ENCODE peak calls at places on chromosomes 11 and 22, in five cellular contexts. One of them, this sample, is unnamed.

GRCh38 chr11:102791271-102792036 is 6.5 kb downstream of the MMP1 start:
- DNase-seq in osteoblast: no peak
- DNase-seq in ovary: no peak
- DNase-seq in Peyer's patch: no peak
- DNase-seq in CD8-positive, alpha-beta T cell: no peak
- DNase-seq in this sample: no peak

GRCh38 chr11:92211576-92212167 is 12.9 kb upstream of the FAT3 start:
- DNase-seq in osteoblast: peak; percentile 66
- DNase-seq in ovary: peak; percentile 18
- DNase-seq in Peyer's patch: no peak
- DNase-seq in CD8-positive, alpha-beta T cell: no peak
- DNase-seq in this sample: no peak

GRCh38 chr11:59706518-59707285 is 6.9 kb downstream of the OR10V1 start:
- DNase-seq in osteoblast: no peak
- DNase-seq in ovary: no peak
- DNase-seq in Peyer's patch: no peak
- DNase-seq in CD8-positive, alpha-beta T cell: no peak
- DNase-seq in this sample: peak; percentile 76

GRCh38 chr22:38467904-38468760 is at the start of gene KDELR3:
- DNase-seq in osteoblast: peak; percentile 100
- DNase-seq in ovary: peak; percentile 72
- DNase-seq in Peyer's patch: peak; percentile 83
- DNase-seq in CD8-positive, alpha-beta T cell: no peak
- DNase-seq in this sample: peak; percentile 76

GRCh38 chr11:8006349-8006977 is 19.3 kb downstream of the EIF3F start:
- DNase-seq in osteoblast: peak; percentile 91
- DNase-seq in ovary: peak; percentile 61
- DNase-seq in Peyer's patch: no peak
- DNase-seq in CD8-positive, alpha-beta T cell: no peak
- DNase-seq in this sample: peak; percentile 79

GRCh38 chr11:15489281-15489680 is 374.6 kb downstream of the INSC start:
- DNase-seq in osteoblast: no peak
- DNase-seq in ovary: no peak
- DNase-seq in Peyer's patch: no peak
- DNase-seq in CD8-positive, alpha-beta T cell: no peak
- DNase-seq in this sample: no peak

GRCh38 chr11:125787827-125788226 is at the start of gene PATE3:
- DNase-seq in osteoblast: no peak
- DNase-seq in ovary: no peak
- DNase-seq in Peyer's patch: no peak
- DNase-seq in CD8-positive, alpha-beta T cell: no peak
- DNase-seq in this sample: no peak

GRCh38 chr11:95924414-95924760 is 480 bp upstream of the MTMR2 start:
- DNase-seq in osteoblast: peak; percentile 25
- DNase-seq in ovary: peak; percentile 18
- DNase-seq in Peyer's patch: no peak
- DNase-seq in CD8-positive, alpha-beta T cell: no peak
- DNase-seq in this sample: no peak

GRCh38 chr22:31692186-31692886 is 30.3 kb upstream of the PISD start:
- DNase-seq in osteoblast: peak; percentile 34
- DNase-seq in ovary: no peak
- DNase-seq in Peyer's patch: no peak
- DNase-seq in CD8-positive, alpha-beta T cell: no peak
- DNase-seq in this sample: no peak

GRCh38 chr22:39997939-39998726 is 3.4 kb downstream of the FAM83F start:
- DNase-seq in osteoblast: no peak
- DNase-seq in ovary: no peak
- DNase-seq in Peyer's patch: peak; percentile 78
- DNase-seq in CD8-positive, alpha-beta T cell: no peak
- DNase-seq in this sample: peak; percentile 84

GRCh38 chr11:83521647-83522596 is 235.8 kb upstream of the CCDC90B start:
- DNase-seq in osteoblast: peak; percentile 30
- DNase-seq in ovary: no peak
- DNase-seq in Peyer's patch: no peak
- DNase-seq in CD8-positive, alpha-beta T cell: no peak
- DNase-seq in this sample: no peak

GRCh38 chr11:17978553-17979287 is 34.1 kb downstream of the SERGEF start:
- DNase-seq in osteoblast: peak; percentile 71
- DNase-seq in ovary: no peak
- DNase-seq in Peyer's patch: peak; percentile 67
- DNase-seq in CD8-positive, alpha-beta T cell: no peak
- DNase-seq in this sample: peak; percentile 65

GRCh38 chr22:27397948-27398330 is 403.6 kb downstream of the MN1 start:
- DNase-seq in osteoblast: no peak
- DNase-seq in ovary: peak; percentile 79
- DNase-seq in Peyer's patch: no peak
- DNase-seq in CD8-positive, alpha-beta T cell: no peak
- DNase-seq in this sample: peak; percentile 62

GRCh38 chr11:118082880-118083543 is 3.8 kb downstream of the SMIM35 start:
- DNase-seq in osteoblast: no peak
- DNase-seq in ovary: no peak
- DNase-seq in Peyer's patch: no peak
- DNase-seq in CD8-positive, alpha-beta T cell: no peak
- DNase-seq in this sample: no peak

GRCh38 chr11:16184588-16184987 is 171.8 kb downstream of the SOX6 start:
- DNase-seq in osteoblast: peak; percentile 81
- DNase-seq in ovary: no peak
- DNase-seq in Peyer's patch: no peak
- DNase-seq in CD8-positive, alpha-beta T cell: no peak
- DNase-seq in this sample: peak; percentile 37

GRCh38 chr11:120540744-120541143 is 29.2 kb downstream of the GRIK4 start:
- DNase-seq in osteoblast: no peak
- DNase-seq in ovary: no peak
- DNase-seq in Peyer's patch: no peak
- DNase-seq in CD8-positive, alpha-beta T cell: no peak
- DNase-seq in this sample: no peak

GRCh38 chr11:119320593-119321524 is 3.9 kb upstream of the MCAM start:
- DNase-seq in osteoblast: peak; percentile 98
- DNase-seq in ovary: peak; percentile 46
- DNase-seq in Peyer's patch: peak; percentile 68
- DNase-seq in CD8-positive, alpha-beta T cell: no peak
- DNase-seq in this sample: no peak

DNA sequence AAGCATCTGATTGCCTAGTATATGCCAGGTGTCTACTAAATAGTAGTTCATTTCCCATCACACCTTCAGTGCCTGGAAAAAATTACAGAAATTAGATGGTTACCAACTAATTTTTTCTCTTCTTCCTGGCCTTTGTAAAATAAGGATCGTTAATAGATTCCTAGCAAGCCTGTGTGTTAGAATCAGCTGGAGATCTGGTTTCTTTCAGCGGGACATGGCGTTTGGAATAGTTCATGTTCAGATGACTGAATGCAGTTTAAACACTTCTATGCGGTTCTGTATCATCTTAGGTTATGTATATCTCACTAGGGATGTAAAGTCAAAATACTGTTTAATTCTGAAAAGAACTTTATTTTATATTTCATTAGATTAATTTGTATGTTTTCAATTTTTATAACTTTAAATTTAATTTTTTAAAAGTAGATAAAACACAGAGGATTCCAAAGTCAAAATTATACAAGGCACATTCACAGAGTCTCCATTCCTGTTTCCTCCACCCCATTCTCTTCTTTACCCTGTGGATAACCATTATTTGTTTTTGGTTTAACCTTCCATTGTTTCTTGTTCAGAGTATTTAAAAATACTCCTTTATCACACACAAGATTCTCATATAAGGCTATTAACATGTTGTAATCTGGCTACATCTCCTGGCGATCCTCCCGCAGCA is 132.8 kb downstream of the ATXN10 start:
- DNase-seq in osteoblast: no peak
- DNase-seq in ovary: no peak
- DNase-seq in Peyer's patch: no peak
- DNase-seq in CD8-positive, alpha-beta T cell: no peak
- DNase-seq in this sample: no peak
- H3K4me3 ChIP-seq in osteoblast: no peak overlapping the region
- H3K4me3 ChIP-seq in ovary: no peak overlapping the region
- H3K4me3 ChIP-seq in Peyer's patch: no peak overlapping the region
- H3K4me3 ChIP-seq in CD8-positive, alpha-beta T cell: no peak overlapping the region
- H3K4me3 ChIP-seq in this sample: no peak overlapping the region

GRCh38 chr11:70568504-70569172 is 170.3 kb downstream of the CTTN start:
- DNase-seq in osteoblast: peak; percentile 96
- DNase-seq in ovary: peak; percentile 29
- DNase-seq in Peyer's patch: peak; percentile 70
- DNase-seq in CD8-positive, alpha-beta T cell: no peak
- DNase-seq in this sample: peak; percentile 73
- TF ChIP-seq CTCF in osteoblast: peak; percentile 20
- TF ChIP-seq CTCF in ovary: no peak
- TF ChIP-seq CTCF in Peyer's patch: no peak
- TF ChIP-seq CTCF in CD8-positive, alpha-beta T cell: no peak
- TF ChIP-seq CTCF in this sample: no peak

GRCh38 chr11:44812971-44813370 is 86.2 kb downstream of the TSPAN18 start:
- DNase-seq in osteoblast: no peak
- DNase-seq in ovary: no peak
- DNase-seq in Peyer's patch: no peak
- DNase-seq in CD8-positive, alpha-beta T cell: no peak
- DNase-seq in this sample: no peak

GRCh38 chr11:44815917-44816456 is 89.2 kb downstream of the TSPAN18 start:
- DNase-seq in osteoblast: no peak
- DNase-seq in ovary: no peak
- DNase-seq in Peyer's patch: no peak
- DNase-seq in CD8-positive, alpha-beta T cell: no peak
- DNase-seq in this sample: no peak

GRCh38 chr11:44814881-44815592 is 88.3 kb downstream of the TSPAN18 start:
- DNase-seq in osteoblast: peak; percentile 82
- DNase-seq in ovary: no peak
- DNase-seq in Peyer's patch: no peak
- DNase-seq in CD8-positive, alpha-beta T cell: no peak
- DNase-seq in this sample: no peak

GRCh38 chr11:44811841-44812448 is 85.2 kb downstream of the TSPAN18 start:
- DNase-seq in osteoblast: no peak
- DNase-seq in ovary: no peak
- DNase-seq in Peyer's patch: peak; percentile 3
- DNase-seq in CD8-positive, alpha-beta T cell: no peak
- DNase-seq in this sample: no peak

GRCh38 chr11:44813401-44813800 is 86.6 kb downstream of the TSPAN18 start:
- DNase-seq in osteoblast: no peak
- DNase-seq in ovary: no peak
- DNase-seq in Peyer's patch: no peak
- DNase-seq in CD8-positive, alpha-beta T cell: no peak
- DNase-seq in this sample: no peak
- H3K4me1 ChIP-seq in osteoblast: peaks cover 5% of the 10 kb centered on the region
- H3K4me1 ChIP-seq in ovary: no peaks in the 10 kb centered on the region
- H3K4me1 ChIP-seq in Peyer's patch: no peaks in the 10 kb centered on the region
- H3K4me1 ChIP-seq in CD8-positive, alpha-beta T cell: no peaks in the 10 kb centered on the region
- H3K4me1 ChIP-seq in this sample: no peaks in the 10 kb centered on the region

DNA sequence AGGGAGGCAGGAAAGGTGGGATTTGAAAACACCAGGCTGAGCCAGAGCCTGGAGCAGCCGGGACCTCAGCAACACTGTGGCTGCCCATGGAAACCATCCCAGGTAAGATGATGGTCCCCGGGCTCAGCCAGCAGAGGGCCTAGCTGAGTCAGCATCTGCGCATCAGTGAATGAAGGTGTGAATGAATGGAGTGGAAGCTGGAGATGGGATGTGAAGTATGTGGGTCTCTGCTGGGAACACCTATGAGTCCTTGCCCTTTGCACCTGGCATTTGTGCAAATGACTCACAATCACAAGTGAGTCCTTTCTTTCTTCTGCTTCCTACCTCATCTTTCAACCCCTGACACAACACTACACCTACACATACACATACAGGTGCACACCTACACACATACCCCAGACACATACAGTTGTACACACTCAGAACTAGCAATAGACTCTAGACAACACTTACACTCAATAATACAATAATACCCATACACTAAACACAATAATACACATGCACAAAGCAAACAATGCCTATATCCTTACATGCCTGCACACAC is 62.8 kb upstream of the PRDM11 start:
- DNase-seq in osteoblast: no peak
- DNase-seq in ovary: no peak
- DNase-seq in Peyer's patch: no peak
- DNase-seq in CD8-positive, alpha-beta T cell: no peak
- DNase-seq in this sample: no peak
- H3K4me3 ChIP-seq in osteoblast: no peak overlapping the region
- H3K4me3 ChIP-seq in ovary: no peak overlapping the region
- H3K4me3 ChIP-seq in Peyer's patch: no peak overlapping the region
- H3K4me3 ChIP-seq in CD8-positive, alpha-beta T cell: no peak overlapping the region
- H3K4me3 ChIP-seq in this sample: no peak overlapping the region

GRCh38 chr11:37450613-37451012 is 852.6 kb upstream of the RAG2 start:
- DNase-seq in osteoblast: no peak
- DNase-seq in ovary: no peak
- DNase-seq in Peyer's patch: no peak
- DNase-seq in CD8-positive, alpha-beta T cell: no peak
- DNase-seq in this sample: no peak

GRCh38 chr11:37451903-37452302 is 853.9 kb upstream of the RAG2 start:
- DNase-seq in osteoblast: no peak
- DNase-seq in ovary: no peak
- DNase-seq in Peyer's patch: no peak
- DNase-seq in CD8-positive, alpha-beta T cell: no peak
- DNase-seq in this sample: no peak

GRCh38 chr11:37449146-37449545 is 851.1 kb upstream of the RAG2 start:
- DNase-seq in osteoblast: no peak
- DNase-seq in ovary: no peak
- DNase-seq in Peyer's patch: no peak
- DNase-seq in CD8-positive, alpha-beta T cell: no peak
- DNase-seq in this sample: no peak
- TF ChIP-seq CTCF in osteoblast: peak; percentile 42
- TF ChIP-seq CTCF in ovary: no peak
- TF ChIP-seq CTCF in Peyer's patch: no peak
- TF ChIP-seq CTCF in CD8-positive, alpha-beta T cell: no peak
- TF ChIP-seq CTCF in this sample: no peak

This sample was measured in mucosa of descending colon.